ENCODE peak calls at places on chromosomes 6 and 20, in eight cellular contexts. M, F, W, I, D, Q, L and J are unnamed samples.

GRCh38 chr6:143108278-143108677 is 47.6 kb downstream of the AIG1 start:
- DNase-seq in M (no peak), F (no peak), W (no peak), I (no peak), D (no peak), Q (no peak), L (no peak), J (peak)

GRCh38 chr6:37354526-37355384 is 972 bp downstream of the RNF8 start:
- DNase-seq in M (no peak), F (no peak), W (no peak), I (no peak), D (peak), Q (peak), L (peak), J (no peak)

GRCh38 chr6:12751694-12752304 is 35.2 kb downstream of the PHACTR1 start:
- DNase-seq in M (no peak), F (peak), W (no peak), I (no peak), D (peak), Q (no peak), L (peak), J (peak)

GRCh38 chr6:2765896-2766766 is 938 bp downstream of the WRNIP1 start:
- DNase-seq in M (no peak), F (peak), W (no peak), I (peak), D (peak), Q (peak), L (peak), J (peak)

GRCh38 chr6:157982297-157982579 is 575 bp downstream of the SYNJ2 start:
- DNase-seq in M (peak), F (no peak), W (no peak), I (peak), D (peak), Q (peak), L (peak), J (no peak)

GRCh38 chr6:87436435-87436834 is 28.7 kb downstream of the CFAP206 start:
- DNase-seq in M (peak), F (peak), W (no peak), I (no peak), D (peak), Q (no peak), L (peak), J (peak)

GRCh38 chr6:73455865-73456629 is 4.0 kb upstream of the CGAS start:
- DNase-seq in M (no peak), F (peak), W (peak), I (no peak), D (no peak), Q (no peak), L (no peak), J (peak)

GRCh38 chr6:113184291-113184690 is 672.9 kb upstream of the MARCKS start:
- DNase-seq in M (no peak), F (peak), W (no peak), I (no peak), D (peak), Q (no peak), L (no peak), J (peak)

GRCh38 chr6:13794184-13794583 is 20.2 kb downstream of the MCUR1 start:
- DNase-seq in M (no peak), F (peak), W (peak), I (no peak), D (no peak), Q (no peak), L (peak), J (no peak)

GRCh38 chr6:38063973-38064372 is 244.4 kb downstream of the ZFAND3 start:
- DNase-seq in M (no peak), F (no peak), W (no peak), I (no peak), D (no peak), Q (no peak), L (no peak), J (no peak)

GRCh38 chr20:17488916-17489600 is 42.1 kb downstream of the BFSP1 start:
- DNase-seq in M (no peak), F (no peak), W (no peak), I (no peak), D (no peak), Q (no peak), L (no peak), J (no peak)

GRCh38 chr20:50625986-50626677 is 65.2 kb downstream of the RIPOR3 start:
- DNase-seq in M (no peak), F (peak), W (no peak), I (peak), D (peak), Q (peak), L (peak), J (peak)

GRCh38 chr6:11207199-11207968 is 25.1 kb downstream of the NEDD9 start:
- DNase-seq in M (no peak), F (peak), W (peak), I (no peak), D (peak), Q (no peak), L (peak), J (peak)

GRCh38 chr6:127516676-127517273 is 2.4 kb downstream of the MTCL3 start:
- DNase-seq in M (peak), F (peak), W (no peak), I (peak), D (peak), Q (peak), L (peak), J (peak)

GRCh38 chr6:56683882-56684281 is 41.2 kb upstream of the DST start:
- DNase-seq in M (no peak), F (peak), W (no peak), I (peak), D (peak), Q (no peak), L (peak), J (peak)

GRCh38 chr6:157229219-157229607 is 94.1 kb downstream of the TMEM242 start:
- DNase-seq in M (no peak), F (no peak), W (no peak), I (peak), D (no peak), Q (peak), L (no peak), J (no peak)

GRCh38 chr6:159098636-159099106 is 53.9 kb upstream of the TAGAP start:
- DNase-seq in M (peak), F (no peak), W (no peak), I (no peak), D (no peak), Q (no peak), L (no peak), J (no peak)

GRCh38 chr6:86937219-86938079 is at the start of gene HTR1E:
- DNase-seq in M (no peak), F (peak), W (no peak), I (peak), D (peak), Q (peak), L (peak), J (peak)

GRCh38 chr6:37289931-37290330 is 32.0 kb upstream of the TMEM217 start:
- DNase-seq in M (peak), F (no peak), W (no peak), I (peak), D (no peak), Q (no peak), L (no peak), J (no peak)

GRCh38 chr6:76681781-76682180 is 609.3 kb upstream of the IMPG1 start:
- DNase-seq in M (no peak), F (peak), W (no peak), I (no peak), D (no peak), Q (no peak), L (no peak), J (peak)

GRCh38 chr20:58698741-58699141 is 6.1 kb downstream of the NPEPL1 start:
- DNase-seq in M (no peak), F (no peak), W (no peak), I (no peak), D (no peak), Q (no peak), L (no peak), J (no peak)

GRCh38 chr6:106300944-106301343 is 24.6 kb downstream of the ATG5 start:
- DNase-seq in M (peak), F (peak), W (no peak), I (no peak), D (peak), Q (no peak), L (peak), J (peak)

GRCh38 chr6:19873031-19873430 is 35.9 kb downstream of the ID4 start:
- DNase-seq in M (no peak), F (peak), W (no peak), I (no peak), D (no peak), Q (no peak), L (peak), J (no peak)

GRCh38 chr6:65014006-65014405 is 693.0 kb downstream of the EYS start:
- DNase-seq in M (no peak), F (no peak), W (no peak), I (no peak), D (no peak), Q (no peak), L (no peak), J (no peak)

GRCh38 chr6:292506-293184 is 358 bp downstream of the DUSP22 start:
- DNase-seq in M (peak), F (peak), W (no peak), I (no peak), D (peak), Q (no peak), L (peak), J (peak)

GRCh38 chr20:823326-823902 is 10.1 kb upstream of the FAM110A start:
- DNase-seq in M (no peak), F (no peak), W (no peak), I (no peak), D (no peak), Q (no peak), L (no peak), J (no peak)

GRCh38 chr6:39287601-39288000 is 26.6 kb downstream of the KCNK17 start:
- DNase-seq in M (no peak), F (no peak), W (no peak), I (no peak), D (no peak), Q (no peak), L (no peak), J (no peak)

GRCh38 chr6:149723771-149724417 is 6.0 kb upstream of the LATS1 start:
- DNase-seq in M (peak), F (peak), W (peak), I (peak), D (peak), Q (peak), L (peak), J (peak)

GRCh38 chr6:151822252-151823111 is 15.0 kb downstream of the ESR1 start:
- DNase-seq in M (no peak), F (no peak), W (no peak), I (no peak), D (no peak), Q (no peak), L (no peak), J (no peak)

GRCh38 chr6:130906736-130907381 is 79.7 kb downstream of the SMLR1 start:
- DNase-seq in M (no peak), F (peak), W (no peak), I (no peak), D (peak), Q (no peak), L (no peak), J (peak)

GRCh38 chr6:142925575-142926110 is 19.3 kb downstream of the HIVEP2 start:
- DNase-seq in M (no peak), F (peak), W (no peak), I (no peak), D (no peak), Q (no peak), L (no peak), J (peak)

GRCh38 chr20:4740774-4741431 is 19.2 kb downstream of the PRND start:
- DNase-seq in M (peak), F (peak), W (no peak), I (peak), D (peak), Q (peak), L (peak), J (peak)

GRCh38 chr6:137904822-137905617 is 38.0 kb downstream of the TNFAIP3 start:
- DNase-seq in M (no peak), F (no peak), W (no peak), I (no peak), D (no peak), Q (no peak), L (peak), J (peak)

GRCh38 chr20:45341939-45342862 is 6.0 kb downstream of the SDC4 start:
- DNase-seq in M (no peak), F (peak), W (no peak), I (peak), D (peak), Q (no peak), L (no peak), J (peak)

GRCh38 chr20:31637660-31638059 is at the start of gene COX4I2:
- DNase-seq in M (no peak), F (no peak), W (no peak), I (no peak), D (no peak), Q (no peak), L (no peak), J (no peak)

GRCh38 chr6:99458319-99458718 is 33.2 kb upstream of the PNISR start:
- DNase-seq in M (no peak), F (peak), W (no peak), I (peak), D (peak), Q (peak), L (peak), J (peak)

GRCh38 chr6:134169881-134170486 is 117.6 kb upstream of the SLC2A12 start:
- DNase-seq in M (no peak), F (peak), W (no peak), I (no peak), D (no peak), Q (no peak), L (no peak), J (peak)